ENCODE peak calls at places on chromosome 5, in eight cellular contexts. One of them, this sample, is unnamed.

GRCh38 chr5:144275329-144275728 is 104.7 kb downstream of the KCTD16 start:
- DNase-seq in NB4: no peak
- DNase-seq in AG04450: no peak
- DNase-seq in A549: no peak
- DNase-seq in GM13976: no peak
- DNase-seq in dorsolateral prefrontal cortex: no peak
- DNase-seq in cardiac fibroblast: no peak
- DNase-seq in H9: no peak
- DNase-seq in this sample: no peak

GRCh38 chr5:181184845-181185216 is 20.2 kb downstream of the TRIM7 start:
- DNase-seq in NB4: peak
- DNase-seq in AG04450: no peak
- DNase-seq in A549: peak
- DNase-seq in GM13976: no peak
- DNase-seq in dorsolateral prefrontal cortex: no peak
- DNase-seq in cardiac fibroblast: no peak
- DNase-seq in H9: no peak
- DNase-seq in this sample: peak

GRCh38 chr5:142600611-142601360 is 85.1 kb downstream of the FGF1 start:
- DNase-seq in NB4: no peak
- DNase-seq in AG04450: peak
- DNase-seq in A549: peak
- DNase-seq in GM13976: no peak
- DNase-seq in dorsolateral prefrontal cortex: no peak
- DNase-seq in cardiac fibroblast: peak
- DNase-seq in H9: no peak
- DNase-seq in this sample: no peak

GRCh38 chr5:84445049-84445685 is 60.5 kb upstream of the EDIL3 start:
- DNase-seq in NB4: no peak
- DNase-seq in AG04450: no peak
- DNase-seq in A549: no peak
- DNase-seq in GM13976: no peak
- DNase-seq in dorsolateral prefrontal cortex: no peak
- DNase-seq in cardiac fibroblast: no peak
- DNase-seq in H9: no peak
- DNase-seq in this sample: no peak

GRCh38 chr5:163261647-163262269 is 175.6 kb upstream of the CCNG1 start:
- DNase-seq in NB4: no peak
- DNase-seq in AG04450: no peak
- DNase-seq in A549: no peak
- DNase-seq in GM13976: no peak
- DNase-seq in dorsolateral prefrontal cortex: no peak
- DNase-seq in cardiac fibroblast: no peak
- DNase-seq in H9: no peak
- DNase-seq in this sample: no peak

GRCh38 chr5:145917288-145917687 is 19.1 kb upstream of the SH3RF2 start:
- DNase-seq in NB4: no peak
- DNase-seq in AG04450: no peak
- DNase-seq in A549: no peak
- DNase-seq in GM13976: no peak
- DNase-seq in dorsolateral prefrontal cortex: no peak
- DNase-seq in cardiac fibroblast: no peak
- DNase-seq in H9: no peak
- DNase-seq in this sample: no peak

GRCh38 chr5:448061-448765 is 5.2 kb downstream of the EXOC3 start:
- DNase-seq in NB4: peak
- DNase-seq in AG04450: no peak
- DNase-seq in A549: no peak
- DNase-seq in GM13976: no peak
- DNase-seq in dorsolateral prefrontal cortex: peak
- DNase-seq in cardiac fibroblast: no peak
- DNase-seq in H9: peak
- DNase-seq in this sample: peak

GRCh38 chr5:10354048-10354872 is 765 bp downstream of the MARCHF6 start:
- DNase-seq in NB4: peak
- DNase-seq in AG04450: no peak
- DNase-seq in A549: peak
- DNase-seq in GM13976: peak
- DNase-seq in dorsolateral prefrontal cortex: no peak
- DNase-seq in cardiac fibroblast: peak
- DNase-seq in H9: no peak
- DNase-seq in this sample: no peak

GRCh38 chr5:127028822-127029457 is 1.4 kb downstream of the MARCHF3 start:
- DNase-seq in NB4: peak
- DNase-seq in AG04450: no peak
- DNase-seq in A549: no peak
- DNase-seq in GM13976: no peak
- DNase-seq in dorsolateral prefrontal cortex: peak
- DNase-seq in cardiac fibroblast: peak
- DNase-seq in H9: no peak
- DNase-seq in this sample: no peak

GRCh38 chr5:95760291-95761191 is 29.4 kb downstream of the RHOBTB3 start:
- DNase-seq in NB4: peak
- DNase-seq in AG04450: peak
- DNase-seq in A549: peak
- DNase-seq in GM13976: peak
- DNase-seq in dorsolateral prefrontal cortex: no peak
- DNase-seq in cardiac fibroblast: peak
- DNase-seq in H9: no peak
- DNase-seq in this sample: no peak

GRCh38 chr5:72786676-72787075 is 29.8 kb upstream of the TNPO1 start:
- DNase-seq in NB4: no peak
- DNase-seq in AG04450: no peak
- DNase-seq in A549: no peak
- DNase-seq in GM13976: no peak
- DNase-seq in dorsolateral prefrontal cortex: no peak
- DNase-seq in cardiac fibroblast: no peak
- DNase-seq in H9: no peak
- DNase-seq in this sample: no peak

GRCh38 chr5:151699071-151699901 is 12.6 kb upstream of the SPARC start:
- DNase-seq in NB4: no peak
- DNase-seq in AG04450: peak
- DNase-seq in A549: peak
- DNase-seq in GM13976: no peak
- DNase-seq in dorsolateral prefrontal cortex: no peak
- DNase-seq in cardiac fibroblast: peak
- DNase-seq in H9: peak
- DNase-seq in this sample: no peak

GRCh38 chr5:111143910-111144309 is 51.8 kb downstream of the WDR36 start:
- DNase-seq in NB4: peak
- DNase-seq in AG04450: peak
- DNase-seq in A549: no peak
- DNase-seq in GM13976: no peak
- DNase-seq in dorsolateral prefrontal cortex: peak
- DNase-seq in cardiac fibroblast: peak
- DNase-seq in H9: no peak
- DNase-seq in this sample: no peak

GRCh38 chr5:98541641-98542040 is 231.8 kb upstream of the RGMB start:
- DNase-seq in NB4: no peak
- DNase-seq in AG04450: no peak
- DNase-seq in A549: no peak
- DNase-seq in GM13976: no peak
- DNase-seq in dorsolateral prefrontal cortex: no peak
- DNase-seq in cardiac fibroblast: no peak
- DNase-seq in H9: no peak
- DNase-seq in this sample: no peak

GRCh38 chr5:90289837-90290236 is 119.7 kb downstream of the CETN3 start:
- DNase-seq in NB4: peak
- DNase-seq in AG04450: no peak
- DNase-seq in A549: no peak
- DNase-seq in GM13976: no peak
- DNase-seq in dorsolateral prefrontal cortex: no peak
- DNase-seq in cardiac fibroblast: peak
- DNase-seq in H9: no peak
- DNase-seq in this sample: no peak

GRCh38 chr5:132064140-132064539 is 3.7 kb downstream of the IL3 start:
- DNase-seq in NB4: no peak
- DNase-seq in AG04450: no peak
- DNase-seq in A549: no peak
- DNase-seq in GM13976: no peak
- DNase-seq in dorsolateral prefrontal cortex: no peak
- DNase-seq in cardiac fibroblast: no peak
- DNase-seq in H9: no peak
- DNase-seq in this sample: peak

GRCh38 chr5:132065951-132066701 is 5.7 kb downstream of the IL3 start:
- DNase-seq in NB4: no peak
- DNase-seq in AG04450: no peak
- DNase-seq in A549: no peak
- DNase-seq in GM13976: no peak
- DNase-seq in dorsolateral prefrontal cortex: no peak
- DNase-seq in cardiac fibroblast: no peak
- DNase-seq in H9: no peak
- DNase-seq in this sample: peak

GRCh38 chr5:132064738-132065331 is 4.4 kb downstream of the IL3 start:
- DNase-seq in NB4: peak
- DNase-seq in AG04450: peak
- DNase-seq in A549: peak
- DNase-seq in GM13976: peak
- DNase-seq in dorsolateral prefrontal cortex: peak
- DNase-seq in cardiac fibroblast: peak
- DNase-seq in H9: peak
- DNase-seq in this sample: peak

GRCh38 chr5:132066871-132067270 is 6.4 kb downstream of the IL3 start:
- DNase-seq in NB4: no peak
- DNase-seq in AG04450: no peak
- DNase-seq in A549: no peak
- DNase-seq in GM13976: no peak
- DNase-seq in dorsolateral prefrontal cortex: no peak
- DNase-seq in cardiac fibroblast: no peak
- DNase-seq in H9: no peak
- DNase-seq in this sample: peak

GRCh38 chr5:132065351-132065937 is 5.0 kb downstream of the IL3 start:
- DNase-seq in NB4: peak
- DNase-seq in AG04450: peak
- DNase-seq in A549: peak
- DNase-seq in GM13976: peak
- DNase-seq in dorsolateral prefrontal cortex: peak
- DNase-seq in cardiac fibroblast: peak
- DNase-seq in H9: peak
- DNase-seq in this sample: peak
- TF ChIP-seq CTCF in NB4: peak
- TF ChIP-seq CTCF in AG04450: peak
- TF ChIP-seq CTCF in A549: peak
- TF ChIP-seq CTCF in GM13976: peak
- TF ChIP-seq CTCF in dorsolateral prefrontal cortex: no peak
- TF ChIP-seq CTCF in cardiac fibroblast: peak
- TF ChIP-seq CTCF in H9: peak
- TF ChIP-seq CTCF in this sample: peak

DNA sequence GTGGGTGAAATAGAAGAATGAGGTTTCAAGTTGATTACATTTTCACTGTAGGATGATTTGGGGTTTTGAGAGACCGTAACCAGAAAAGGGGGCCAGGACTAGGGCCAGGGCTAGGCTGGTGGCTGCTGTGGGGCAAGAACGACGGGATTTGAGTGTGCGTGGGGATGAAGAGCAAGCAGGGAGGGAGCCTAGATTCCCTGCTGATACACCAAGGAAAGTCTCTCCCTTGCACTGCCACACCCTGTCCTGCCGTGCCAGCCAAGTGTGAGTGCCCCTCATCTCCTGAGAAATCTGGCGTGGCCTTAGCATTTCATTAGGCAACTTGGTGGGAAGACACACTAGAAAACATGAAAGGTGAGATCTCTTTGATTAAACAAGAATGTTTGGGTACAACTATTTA is 42.6 kb downstream of the RAI14 start:
- DNase-seq in NB4: no peak
- DNase-seq in AG04450: no peak
- DNase-seq in A549: no peak
- DNase-seq in GM13976: no peak
- DNase-seq in dorsolateral prefrontal cortex: no peak
- DNase-seq in cardiac fibroblast: no peak
- DNase-seq in H9: no peak
- DNase-seq in this sample: no peak
- TF ChIP-seq CTCF in NB4: no peak
- TF ChIP-seq CTCF in AG04450: no peak
- TF ChIP-seq CTCF in A549: no peak
- TF ChIP-seq CTCF in GM13976: no peak
- TF ChIP-seq CTCF in dorsolateral prefrontal cortex: no peak
- TF ChIP-seq CTCF in cardiac fibroblast: no peak
- TF ChIP-seq CTCF in H9: no peak
- TF ChIP-seq CTCF in this sample: no peak

GRCh38 chr5:148623741-148624140 is 30.6 kb downstream of the HTR4 start:
- DNase-seq in NB4: no peak
- DNase-seq in AG04450: no peak
- DNase-seq in A549: no peak
- DNase-seq in GM13976: no peak
- DNase-seq in dorsolateral prefrontal cortex: no peak
- DNase-seq in cardiac fibroblast: no peak
- DNase-seq in H9: no peak
- DNase-seq in this sample: no peak

GRCh38 chr5:148632978-148633377 is 21.3 kb downstream of the HTR4 start:
- DNase-seq in NB4: no peak
- DNase-seq in AG04450: no peak
- DNase-seq in A549: no peak
- DNase-seq in GM13976: no peak
- DNase-seq in dorsolateral prefrontal cortex: no peak
- DNase-seq in cardiac fibroblast: no peak
- DNase-seq in H9: no peak
- DNase-seq in this sample: no peak

GRCh38 chr5:148632280-148632679 is 22.0 kb downstream of the HTR4 start:
- DNase-seq in NB4: no peak
- DNase-seq in AG04450: no peak
- DNase-seq in A549: no peak
- DNase-seq in GM13976: no peak
- DNase-seq in dorsolateral prefrontal cortex: no peak
- DNase-seq in cardiac fibroblast: no peak
- DNase-seq in H9: no peak
- DNase-seq in this sample: no peak

GRCh38 chr5:148623101-148623500 is 31.2 kb downstream of the HTR4 start:
- DNase-seq in NB4: no peak
- DNase-seq in AG04450: no peak
- DNase-seq in A549: no peak
- DNase-seq in GM13976: no peak
- DNase-seq in dorsolateral prefrontal cortex: no peak
- DNase-seq in cardiac fibroblast: no peak
- DNase-seq in H9: no peak
- DNase-seq in this sample: no peak

DNA sequence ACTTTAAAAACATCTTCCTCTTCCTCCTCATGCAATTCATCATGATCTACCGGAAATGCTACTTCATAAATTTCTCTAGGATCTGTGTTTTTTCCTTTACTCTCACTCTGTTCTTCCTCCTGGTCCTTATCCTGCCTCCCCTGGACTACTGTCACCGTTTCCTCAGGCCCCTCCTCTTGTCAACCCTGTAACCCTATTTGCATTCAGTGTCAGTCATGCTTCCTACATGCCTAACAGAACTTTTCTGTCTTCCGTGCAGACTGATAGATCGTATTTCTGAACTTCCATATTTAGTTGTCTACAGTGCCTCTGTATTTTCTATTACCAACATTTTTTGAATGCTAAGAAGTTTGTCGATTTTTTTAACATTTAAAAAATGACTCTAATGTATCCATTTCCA is 27.3 kb downstream of the HTR4 start:
- DNase-seq in NB4: no peak
- DNase-seq in AG04450: no peak
- DNase-seq in A549: no peak
- DNase-seq in GM13976: no peak
- DNase-seq in dorsolateral prefrontal cortex: no peak
- DNase-seq in cardiac fibroblast: no peak
- DNase-seq in H9: no peak
- DNase-seq in this sample: no peak
- TF ChIP-seq CTCF in NB4: no peak
- TF ChIP-seq CTCF in AG04450: no peak
- TF ChIP-seq CTCF in A549: no peak
- TF ChIP-seq CTCF in GM13976: no peak
- TF ChIP-seq CTCF in dorsolateral prefrontal cortex: no peak
- TF ChIP-seq CTCF in cardiac fibroblast: no peak
- TF ChIP-seq CTCF in H9: no peak
- TF ChIP-seq CTCF in this sample: no peak

GRCh38 chr5:132576123-132576522 is 19.3 kb downstream of the RAD50 start:
- DNase-seq in NB4: no peak
- DNase-seq in AG04450: no peak
- DNase-seq in A549: no peak
- DNase-seq in GM13976: no peak
- DNase-seq in dorsolateral prefrontal cortex: no peak
- DNase-seq in cardiac fibroblast: no peak
- DNase-seq in H9: no peak
- DNase-seq in this sample: no peak
- TF ChIP-seq CTCF in NB4: no peak
- TF ChIP-seq CTCF in AG04450: no peak
- TF ChIP-seq CTCF in A549: no peak
- TF ChIP-seq CTCF in GM13976: no peak
- TF ChIP-seq CTCF in dorsolateral prefrontal cortex: no peak
- TF ChIP-seq CTCF in cardiac fibroblast: no peak
- TF ChIP-seq CTCF in H9: no peak
- TF ChIP-seq CTCF in this sample: no peak

This sample was measured in spleen.